ENCODE peak calls at places on chromosomes 13 and 19, in nine cellular contexts. P is body of pancreas, G is esophagus squamous epithelium, Y is neuronal stem cell, R is breast epithelium, D is left ventricle myocardium inferior, Z is ovary, Q is lung, C is A549. F is an unnamed sample.

GRCh38 chr19:4009990-4010807 is 2.7 kb downstream of the PIAS4 start:
- DNase-seq in G (no peak), C (no peak), Z (no peak), D (no peak), R (no peak), Y (no peak), P (peak), Q (no peak), F (no peak)

GRCh38 chr13:110164706-110165105 is 142.3 kb downstream of the COL4A1 start:
- DNase-seq in Q (no peak), C (no peak), R (no peak), P (no peak), D (no peak), Z (no peak), G (no peak), Y (no peak), F (no peak)

GRCh38 chr13:98441056-98441676 is 135.7 kb downstream of the STK24 start:
- DNase-seq in G (no peak), Q (no peak), C (no peak), Y (no peak), D (no peak), P (no peak), R (no peak), Z (no peak), F (no peak)

GRCh38 chr19:40598918-40599307 is 2.3 kb upstream of the LTBP4 start:
- DNase-seq in D (no peak), P (no peak), Z (no peak), Q (no peak), G (no peak), Y (no peak), R (no peak), C (no peak), F (no peak)

GRCh38 chr13:26920614-26921355 is 160.2 kb upstream of the GPR12 start:
- DNase-seq in G (no peak), C (no peak), D (no peak), Y (no peak), R (no peak), Z (no peak), Q (no peak), P (no peak), F (no peak)

GRCh38 chr13:41650706-41651105 is 193.4 kb downstream of the RGCC start:
- DNase-seq in C (no peak), Q (no peak), Z (no peak), R (no peak), G (no peak), P (no peak), D (no peak), Y (no peak), F (no peak)

GRCh38 chr19:13057147-13057572 is 45.5 kb downstream of the LYL1 start:
- DNase-seq in D (no peak), C (no peak), Z (no peak), R (no peak), P (no peak), Q (no peak), G (no peak), Y (no peak), F (no peak)

GRCh38 chr13:49649244-49649962 is 21.1 kb downstream of the ARL11 start:
- DNase-seq in R (no peak), Y (no peak), C (peak), D (no peak), G (no peak), P (no peak), Z (no peak), Q (no peak), F (no peak)

GRCh38 chr19:55358943-55359908 is 3.8 kb downstream of the GARIN5B start:
- DNase-seq in R (no peak), Z (no peak), G (no peak), P (no peak), Q (no peak), D (no peak), Y (no peak), C (no peak), F (no peak)

GRCh38 chr13:110634558-110634957 is 19.2 kb downstream of the NAXD start:
- DNase-seq in Z (no peak), Q (no peak), D (no peak), Y (no peak), P (no peak), C (peak), G (no peak), R (no peak), F (no peak)

GRCh38 chr13:84446972-84447700 is 564.9 kb upstream of the SLITRK1 start:
- DNase-seq in G (no peak), Y (no peak), P (no peak), C (no peak), Z (no peak), Q (no peak), R (no peak), D (no peak), F (no peak)

GRCh38 chr13:99969368-99969933 is 2.1 kb downstream of the ZIC5 start:
- DNase-seq in C (no peak), Y (no peak), Z (no peak), P (no peak), Q (no peak), D (no peak), R (no peak), G (no peak), F (no peak)

GRCh38 chr13:58300224-58300623 is 668.7 kb downstream of the PCDH17 start:
- DNase-seq in R (no peak), G (no peak), Y (no peak), C (no peak), P (no peak), Q (no peak), D (no peak), Z (no peak), F (no peak)

GRCh38 chr13:31035162-31035951 is 102.9 kb downstream of the TEX26 start:
- DNase-seq in Z (peak), R (no peak), C (no peak), G (no peak), P (no peak), Q (no peak), D (no peak), Y (no peak), F (no peak)

GRCh38 chr19:55642153-55643002 is 1.1 kb upstream of the ZNF581 start:
- DNase-seq in P (no peak), C (no peak), D (no peak), R (no peak), Z (peak), Q (no peak), G (no peak), Y (no peak), F (peak)

GRCh38 chr13:28379371-28380083 is 115.4 kb downstream of the FLT1 start:
- DNase-seq in Y (no peak), Z (no peak), Q (no peak), C (no peak), D (no peak), P (no peak), R (no peak), G (no peak), F (no peak)

GRCh38 chr19:41839211-41839610 is 5.3 kb downstream of the LYPD4 start:
- DNase-seq in Z (no peak), P (no peak), R (no peak), C (no peak), Q (no peak), D (no peak), Y (no peak), G (no peak), F (no peak)

GRCh38 chr13:38687246-38688229 is 661 bp downstream of the FREM2 start:
- DNase-seq in Y (no peak), D (no peak), G (no peak), Q (no peak), Z (no peak), P (peak), R (no peak), C (no peak), F (no peak)

GRCh38 chr13:24458736-24459135 is 53.8 kb downstream of the PARP4 start:
- DNase-seq in Y (no peak), Q (no peak), G (no peak), D (no peak), Z (no peak), C (no peak), R (no peak), P (no peak), F (no peak)

GRCh38 chr19:13859361-13859880 is 17.5 kb upstream of the NANOS3 start:
- DNase-seq in P (no peak), Z (no peak), Q (no peak), D (no peak), R (no peak), C (no peak), G (no peak), Y (no peak), F (no peak)

GRCh38 chr19:44747739-44748425 is 626 bp upstream of the BCL3 start:
- DNase-seq in P (peak), Y (no peak), G (no peak), C (peak), D (peak), Z (peak), R (no peak), Q (peak), F (no peak)

GRCh38 chr13:101382701-101383100 is 33.6 kb downstream of the NALCN start:
- DNase-seq in D (no peak), Z (no peak), G (no peak), P (no peak), Y (no peak), C (no peak), R (no peak), Q (no peak), F (no peak)

GRCh38 chr13:102394158-102395053 is 7.4 kb downstream of the FGF14 start:
- DNase-seq in P (peak), R (peak), Z (peak), G (peak), Y (peak), Q (peak), C (peak), D (peak), F (peak)

GRCh38 chr19:7565332-7565731 is 29.8 kb downstream of the PNPLA6 start:
- DNase-seq in R (no peak), Q (no peak), P (no peak), G (no peak), Z (no peak), C (no peak), Y (no peak), D (no peak), F (no peak)

GRCh38 chr19:57302020-57302465 is 18.2 kb upstream of the ZNF543 start:
- DNase-seq in Q (no peak), Y (no peak), C (no peak), G (no peak), P (no peak), Z (no peak), R (no peak), D (no peak), F (no peak)

GRCh38 chr19:11444059-11444458 is 8.6 kb downstream of the PRKCSH start:
- DNase-seq in C (no peak), Q (no peak), D (no peak), R (no peak), P (no peak), Y (no peak), Z (no peak), G (no peak), F (no peak)

GRCh38 chr13:108322206-108322824 is 52.8 kb downstream of the TNFSF13B start:
- DNase-seq in R (no peak), Q (no peak), G (no peak), Y (peak), C (peak), D (no peak), P (no peak), Z (no peak), F (no peak)

GRCh38 chr13:37211542-37211941 is 106.1 kb upstream of the CSNK1A1L start:
- DNase-seq in Y (no peak), R (no peak), P (no peak), Z (no peak), G (no peak), C (no peak), D (no peak), Q (no peak), F (no peak)

GRCh38 chr13:30418886-30419459 is 3.3 kb upstream of the UBE2L5 start:
- DNase-seq in Y (no peak), G (no peak), R (no peak), Q (no peak), D (no peak), P (no peak), C (no peak), Z (no peak), F (no peak)

GRCh38 chr13:49844191-49844590 is 51.7 kb upstream of the KPNA3 start:
- DNase-seq in Y (no peak), Q (no peak), P (no peak), D (no peak), G (no peak), R (no peak), Z (no peak), C (no peak), F (no peak)

GRCh38 chr13:112446867-112447266 is 70.7 kb downstream of the SPACA7 start:
- DNase-seq in Z (no peak), D (no peak), C (no peak), P (no peak), G (no peak), Y (no peak), Q (peak), R (no peak), F (no peak)

GRCh38 chr19:5389353-5389752 is 48.7 kb upstream of the PTPRS start:
- DNase-seq in Z (no peak), Q (no peak), R (no peak), C (no peak), P (no peak), Y (no peak), G (no peak), D (no peak), F (no peak)

DNA sequence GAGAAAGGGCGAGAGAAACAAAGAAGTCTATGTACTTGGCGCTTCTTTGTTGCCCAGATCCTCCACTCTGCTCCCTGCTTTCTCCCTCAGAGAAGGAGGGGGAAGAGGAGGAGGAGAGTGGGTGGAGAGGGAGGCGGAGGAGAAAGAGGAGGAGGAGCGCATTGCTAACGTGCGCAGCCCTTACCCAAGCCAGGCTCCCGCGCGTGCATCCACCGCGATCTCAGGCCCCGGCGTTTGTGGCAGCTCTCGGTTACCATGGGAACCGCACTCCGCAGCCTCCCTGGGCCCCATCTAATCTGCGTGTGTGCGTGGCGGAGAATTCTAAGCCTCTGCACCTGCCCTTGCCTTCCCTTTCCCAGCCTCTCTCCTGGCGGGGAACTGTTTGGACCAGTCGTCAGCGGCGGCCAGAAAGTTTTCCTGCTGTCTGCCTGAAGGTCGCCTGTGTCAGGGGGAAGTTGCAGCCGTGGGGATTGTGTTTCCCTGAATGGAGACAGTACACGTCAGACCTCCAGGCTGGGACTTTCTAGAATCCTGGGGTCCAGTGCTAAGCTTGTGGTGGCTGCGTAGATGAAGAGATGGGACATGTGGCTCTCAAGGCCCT is at the start of gene ERICH6B:
- DNase-seq in Q (no peak), R (no peak), Z (peak), D (peak), C (no peak), Y (peak), G (no peak), P (no peak), F (peak)
- H3K4me3 ChIP-seq in Q (no peak), R (no peak), Z (no peak), D (peak), C (no peak), Y (peak), G (no peak), P (no peak), F (no peak)

GRCh38 chr19:45789035-45789786 is 3.4 kb downstream of the DMWD start:
- DNase-seq in G (no peak), Q (no peak), R (no peak), D (no peak), Y (no peak), P (no peak), Z (no peak), C (no peak), F (no peak)

GRCh38 chr19:45785097-45785496 is 2.8 kb upstream of the DMPK start:
- DNase-seq in Z (no peak), R (no peak), Q (no peak), G (no peak), P (no peak), C (no peak), Y (no peak), D (no peak), F (no peak)

GRCh38 chr19:45785781-45786532 is 3.7 kb upstream of the DMPK start:
- DNase-seq in D (no peak), Z (peak), P (no peak), Q (no peak), C (no peak), Y (no peak), R (no peak), G (no peak), F (no peak)

GRCh38 chr19:45784096-45784495 is 1.8 kb upstream of the DMPK start:
- DNase-seq in P (no peak), C (no peak), R (no peak), D (no peak), Q (no peak), G (no peak), Y (no peak), Z (no peak), F (no peak)

DNA sequence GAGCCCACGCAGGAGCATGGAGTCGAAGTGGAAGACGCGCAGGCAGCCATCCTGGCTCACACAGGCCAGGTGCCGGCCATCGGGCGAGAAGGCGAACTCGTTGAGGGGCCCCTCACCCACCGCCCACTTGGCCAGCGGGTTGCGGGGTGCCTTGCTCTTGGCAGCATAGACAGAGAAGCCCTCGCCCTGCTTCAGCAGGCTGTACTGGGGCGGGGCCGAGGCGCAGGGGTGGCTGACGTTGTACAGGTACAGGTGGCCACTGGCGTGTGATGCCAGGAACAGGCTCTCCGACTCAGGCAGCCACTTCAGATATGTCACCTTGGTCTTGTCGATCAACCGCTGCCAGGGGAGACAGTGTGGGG is 4.2 kb upstream of the DMPK start:
- DNase-seq in D (no peak), Y (no peak), G (no peak), R (no peak), Q (no peak), P (no peak), C (no peak), Z (no peak), F (no peak)
- H3K27ac ChIP-seq in D (peak), Y (no peak), G (no peak), R (no peak), Q (no peak), P (no peak), C (no peak), Z (no peak), F (no peak)

GRCh38 chr13:75326173-75327131 is 155.5 kb downstream of the TBC1D4 start:
- DNase-seq in Y (no peak), Z (peak), R (no peak), C (no peak), G (no peak), Q (no peak), P (no peak), D (no peak), F (peak)
- H3K4me3 ChIP-seq in Y (no peak), Z (no peak), R (peak), C (no peak), G (peak), Q (no peak), P (no peak), D (peak), F (peak)

DNA sequence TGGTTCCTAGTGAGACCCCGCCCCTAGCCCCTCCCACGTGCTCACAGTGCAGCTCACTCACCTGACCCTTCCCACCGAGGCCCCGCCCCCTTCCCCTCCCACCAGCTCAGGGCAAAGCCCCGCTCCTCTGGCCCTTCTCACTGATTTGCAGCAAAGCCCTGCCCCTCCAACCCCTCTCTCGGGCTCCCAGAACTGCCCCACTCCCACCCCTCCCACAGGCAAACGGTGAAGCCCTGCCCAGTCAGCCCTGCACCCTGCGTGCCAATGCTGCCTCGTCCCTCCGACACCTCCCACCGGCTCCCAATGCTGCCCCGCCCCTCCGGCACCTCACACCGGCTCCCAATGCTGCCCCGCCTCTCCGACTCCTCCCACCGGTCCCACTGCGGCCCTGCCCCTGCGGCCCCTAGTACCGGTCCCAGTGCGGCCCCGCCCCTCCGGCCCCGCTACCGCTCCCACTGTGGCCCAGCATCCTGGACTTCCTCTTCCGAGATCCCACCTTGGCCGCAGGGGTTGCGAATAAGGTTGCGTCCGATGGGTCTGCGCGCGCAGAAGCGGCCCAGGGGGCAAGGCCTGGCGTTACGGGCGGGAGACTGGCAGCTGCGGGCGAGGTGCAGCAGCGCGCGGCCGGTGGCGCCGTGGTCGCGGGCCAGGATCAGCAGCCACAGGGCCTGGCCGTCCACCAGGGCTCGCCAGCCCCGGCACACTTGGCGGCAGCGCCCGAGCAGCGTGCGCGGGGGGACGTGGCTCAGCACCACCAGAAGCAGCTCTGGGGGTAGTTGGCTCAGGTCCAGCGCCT is 783 bp downstream of the FBXO27 start:
- DNase-seq in C (peak), D (peak), Q (peak), Y (peak), G (peak), P (peak), R (peak), Z (peak), F (peak)
- H3K27ac ChIP-seq in C (peak), D (peak), Q (peak), Y (peak), G (peak), P (peak), R (peak), Z (peak), F (no peak)

DNA sequence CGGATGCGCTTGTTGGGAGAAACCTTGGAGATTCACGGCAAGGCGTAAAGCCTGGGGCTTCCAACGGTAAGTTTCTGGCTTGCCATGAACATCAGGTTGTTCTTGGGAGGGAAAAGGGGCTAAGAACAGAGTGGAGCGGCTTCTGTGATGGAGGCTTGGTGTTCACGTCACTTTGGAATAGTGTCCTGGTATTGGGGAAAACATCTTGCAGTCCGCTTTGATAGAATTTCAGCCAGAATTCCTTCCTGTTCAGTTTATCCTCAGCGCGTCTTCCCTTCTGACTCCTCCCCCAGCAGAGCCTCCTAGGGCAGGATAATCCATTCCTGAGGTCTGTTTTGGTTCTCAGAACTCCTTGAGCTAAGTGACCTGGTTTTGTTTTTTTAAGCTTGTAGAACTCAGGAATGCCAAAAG is 2.0 kb downstream of the KCTD15 start:
- DNase-seq in C (no peak), P (no peak), Q (no peak), G (no peak), Y (peak), R (no peak), Z (no peak), D (no peak), F (no peak)
- H3K4me3 ChIP-seq in C (no peak), P (peak), Q (peak), G (peak), Y (peak), R (peak), Z (peak), D (peak), F (no peak)

GRCh38 chr19:51772977-51773376 is 12.0 kb downstream of the FPR2 start:
- DNase-seq in G (no peak), Q (no peak), C (no peak), Y (no peak), P (no peak), Z (no peak), R (no peak), D (no peak), F (no peak)
- H3K27ac ChIP-seq in G (no peak), Q (no peak), C (no peak), Y (no peak), P (no peak), Z (no peak), R (no peak), D (no peak), F (no peak)